ENCODE peak calls at places on chromosomes 13 and 19, in four cellular contexts. C is heart right ventricle, K is substantia nigra, A is HCT116. D is an unnamed sample.

GRCh38 chr19:55657004-55657747 is 2.3 kb downstream of the U2AF2 start:
- DNase-seq in C (no peak), K (no peak), A (no peak), D (no peak)

GRCh38 chr19:7973883-7974282 is 30.4 kb upstream of the TIMM44 start:
- DNase-seq in C (peak), K (peak), A (no peak), D (peak)

GRCh38 chr19:3458595-3459284 is 21.6 kb downstream of the SMIM24 start:
- DNase-seq in C (no peak), K (no peak), A (no peak), D (no peak)

GRCh38 chr19:18607222-18608101 is 863 bp upstream of the CRLF1 start:
- DNase-seq in C (no peak), K (no peak), A (no peak), D (peak)

GRCh38 chr19:35729763-35730162 is 12.0 kb downstream of the KMT2B start:
- DNase-seq in C (no peak), K (no peak), A (no peak), D (no peak)

GRCh38 chr19:13906525-13906904 is 514 bp downstream of the CC2D1A start:
- DNase-seq in C (no peak), K (no peak), A (no peak), D (no peak)

GRCh38 chr13:45162194-45162593 is 38.7 kb downstream of the KCTD4 start:
- DNase-seq in C (no peak), K (no peak), A (no peak), D (no peak)

GRCh38 chr19:55189424-55189823 is 9.3 kb upstream of the SYT5 start:
- DNase-seq in C (no peak), K (no peak), A (peak), D (peak)

GRCh38 chr19:12346896-12347295 is 13.5 kb upstream of the ZNF563 start:
- DNase-seq in C (no peak), K (no peak), A (no peak), D (no peak)

GRCh38 chr13:29532136-29532535 is 63.4 kb downstream of the SLC7A1 start:
- DNase-seq in C (no peak), K (no peak), A (no peak), D (no peak)

GRCh38 chr13:112968910-112969691 is at the start of gene MCF2L:
- DNase-seq in C (peak), K (peak), A (no peak), D (peak)

GRCh38 chr19:24072720-24073119 is 14.3 kb upstream of the ZNF254 start:
- DNase-seq in C (no peak), K (no peak), A (no peak), D (no peak)

GRCh38 chr13:36862722-36863121 is 43.7 kb downstream of the RFXAP start:
- DNase-seq in C (no peak), K (no peak), A (no peak), D (no peak)

GRCh38 chr19:32489971-32490370 is 84.4 kb downstream of the DPY19L3 start:
- DNase-seq in C (no peak), K (no peak), A (no peak), D (no peak)

GRCh38 chr13:70964124-70964523 is 855.9 kb upstream of the KLHL1 start:
- DNase-seq in C (no peak), K (no peak), A (no peak), D (no peak)

GRCh38 chr19:4866595-4867424 is 657 bp downstream of the PLIN3 start:
- DNase-seq in C (peak), K (peak), A (no peak), D (peak)

GRCh38 chr19:21256722-21257121 is 72.5 kb downstream of the ZNF708 start:
- DNase-seq in C (no peak), K (no peak), A (peak), D (no peak)

GRCh38 chr19:6088677-6089063 is 21.6 kb downstream of the RFX2 start:
- DNase-seq in C (no peak), K (no peak), A (no peak), D (no peak)

GRCh38 chr19:17847538-17848366 is at the start of gene JAK3:
- DNase-seq in C (peak), K (peak), A (no peak), D (peak)

GRCh38 chr13:41848435-41849255 is 112.3 kb downstream of the VWA8 start:
- DNase-seq in C (no peak), K (no peak), A (no peak), D (no peak)

GRCh38 chr13:80783926-80784325 is 443.0 kb upstream of the SPRY2 start:
- DNase-seq in C (no peak), K (no peak), A (no peak), D (no peak)

GRCh38 chr13:101977475-101977874 is 424.4 kb downstream of the FGF14 start:
- DNase-seq in C (no peak), K (peak), A (no peak), D (no peak)

GRCh38 chr19:465056-465816 is 4.4 kb upstream of the SHC2 start:
- DNase-seq in C (no peak), K (no peak), A (no peak), D (no peak)

GRCh38 chr13:49246850-49247721 is 639 bp upstream of the CDADC1 start:
- DNase-seq in C (no peak), K (no peak), A (no peak), D (no peak)
- H3K27ac ChIP-seq in C (peak), K (peak), A (peak), D (peak)

GRCh38 chr13:87274209-87274819 is 396.9 kb upstream of the SLITRK5 start:
- DNase-seq in C (no peak), K (no peak), A (peak), D (no peak)
- H3K27ac ChIP-seq in C (no peak), K (no peak), A (no peak), D (no peak)

DNA sequence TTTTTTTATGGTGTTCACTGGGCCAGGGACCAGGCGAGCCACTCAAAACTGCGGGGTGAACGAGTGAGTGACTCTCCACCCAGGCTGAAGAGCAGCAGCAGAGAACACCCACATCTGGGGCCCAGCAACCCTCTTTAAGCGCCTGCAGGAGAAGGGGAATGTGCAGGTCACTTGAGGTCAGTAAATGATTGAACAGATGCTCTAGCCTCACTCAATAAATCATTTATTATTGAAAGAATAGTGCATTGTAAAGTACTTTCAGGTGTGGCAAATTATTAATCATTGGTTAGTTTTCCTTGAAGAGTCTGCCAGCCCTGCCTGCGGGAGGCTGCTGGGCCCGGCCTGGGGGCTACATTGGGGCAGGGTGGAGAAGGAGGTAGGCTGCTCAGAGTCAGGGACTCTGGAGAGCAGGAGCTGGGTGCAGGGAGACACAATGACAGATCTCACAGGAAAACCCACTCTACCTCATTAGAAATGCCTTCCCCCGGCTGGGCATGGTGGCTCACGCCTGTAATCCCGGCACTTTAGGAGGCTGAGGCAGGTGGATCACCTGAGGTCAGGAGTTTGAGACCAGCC is 42.5 kb downstream of the ABCC4 start:
- DNase-seq in C (no peak), K (no peak), A (no peak), D (no peak)
- H3K27ac ChIP-seq in C (no peak), K (no peak), A (no peak), D (no peak)

DNA sequence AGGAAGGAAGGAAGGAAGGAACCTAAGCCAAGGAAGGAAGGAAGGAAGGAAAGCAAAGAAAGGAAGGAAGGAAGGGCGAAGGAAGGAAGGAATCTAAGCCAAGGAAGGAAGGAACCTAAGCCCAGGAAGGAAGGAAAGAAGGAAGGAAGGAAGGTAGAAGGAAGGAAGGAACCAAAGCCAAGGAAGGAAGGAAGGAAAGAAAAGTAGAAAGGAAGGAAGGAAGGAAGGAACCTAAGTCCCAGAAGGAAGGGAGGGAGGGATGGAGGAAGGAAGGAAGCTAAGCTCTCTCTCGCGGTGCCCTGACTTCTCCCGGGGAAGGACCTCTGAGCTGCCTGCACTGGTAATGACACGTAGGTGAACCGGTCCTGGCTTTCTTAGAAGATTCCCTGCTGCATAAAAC is 1.3 kb upstream of the RUBCNL start:
- DNase-seq in C (no peak), K (no peak), A (no peak), D (no peak)
- H3K27ac ChIP-seq in C (no peak), K (peak), A (no peak), D (no peak)

DNA sequence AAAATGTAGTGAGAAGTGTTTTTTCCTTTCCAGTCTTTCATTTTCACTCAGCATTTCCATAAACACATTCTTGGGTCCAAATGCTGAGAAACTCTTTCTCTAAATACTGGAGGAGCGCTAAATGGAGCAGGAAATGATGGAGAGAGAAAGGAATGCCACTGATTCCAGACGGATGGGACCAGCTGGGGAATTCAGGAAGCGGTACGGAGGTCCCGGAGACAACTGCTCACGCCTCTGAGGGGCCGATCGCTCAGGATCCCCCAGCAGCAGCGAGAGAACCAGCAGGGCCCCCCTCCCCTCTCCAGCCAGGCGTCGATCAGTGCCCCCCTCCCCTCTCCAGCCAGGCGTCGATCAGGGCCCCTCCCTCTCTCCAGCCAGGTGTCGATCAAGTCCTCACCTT is 13.2 kb downstream of the RASA3 start:
- DNase-seq in C (no peak), K (no peak), A (no peak), D (no peak)
- H3K27ac ChIP-seq in C (peak), K (peak), A (peak), D (peak)

GRCh38 chr13:51240178-51240577 is 18.0 kb downstream of the FAM124A start:
- DNase-seq in C (no peak), K (no peak), A (no peak), D (no peak)
- H3K27ac ChIP-seq in C (no peak), K (peak), A (no peak), D (peak)

DNA sequence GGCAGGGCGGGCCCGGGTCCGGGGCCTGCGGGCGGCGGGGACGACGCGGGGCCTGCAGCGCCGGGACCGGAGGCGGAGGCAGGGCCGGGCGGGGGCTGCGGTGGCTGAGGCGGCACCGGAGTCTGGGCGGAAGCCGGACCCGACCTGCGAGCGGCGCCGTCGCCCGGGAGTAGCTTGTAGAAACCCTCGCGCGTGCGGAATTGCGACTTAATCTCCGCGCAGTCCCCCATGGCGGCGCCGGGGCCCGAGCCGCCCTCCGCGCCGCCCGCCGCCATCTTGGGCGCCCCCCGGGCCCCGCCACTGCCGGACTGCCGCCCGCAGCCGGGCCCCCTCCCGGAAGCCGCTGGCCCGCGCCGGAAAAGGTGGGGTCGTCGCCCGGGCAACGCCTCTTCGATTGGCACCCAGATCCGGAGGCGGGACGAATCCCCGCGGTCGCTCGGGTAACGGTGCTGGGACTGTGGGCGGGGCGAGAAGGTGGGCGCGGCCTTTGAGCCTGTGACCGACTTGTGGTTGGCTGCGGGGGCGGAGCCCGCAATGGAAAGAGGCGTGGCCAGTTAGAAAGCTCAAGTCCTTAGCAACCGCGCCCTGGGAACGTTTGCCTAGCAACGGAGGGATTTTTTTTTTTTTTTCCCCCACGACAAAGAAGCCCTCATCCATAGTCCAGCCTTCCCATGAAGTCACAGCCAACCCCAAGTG is at the start of gene DMWD:
- DNase-seq in C (peak), K (peak), A (peak), D (peak)
- H3K27ac ChIP-seq in C (peak), K (peak), A (peak), D (peak)

DNA sequence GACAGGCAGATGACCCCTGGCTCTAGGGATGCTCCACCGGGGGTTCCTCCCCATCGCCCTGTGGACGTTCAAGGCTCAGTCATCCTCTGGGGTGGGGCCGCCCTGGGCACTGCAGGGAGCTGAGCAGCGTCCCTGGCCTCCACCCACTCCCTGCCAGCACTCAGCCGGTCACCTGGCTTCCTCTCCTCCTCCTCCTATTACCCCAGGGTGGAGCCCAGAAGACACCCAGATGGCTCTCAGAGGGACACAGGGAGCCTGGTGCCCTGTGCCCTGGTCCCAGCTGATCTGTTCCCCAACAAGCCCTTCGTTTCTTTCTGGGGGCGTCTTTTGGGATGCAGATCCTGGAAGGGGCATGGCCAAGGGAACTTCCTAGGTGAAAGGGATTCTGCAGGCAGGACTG is 3.7 kb upstream of the MKNK2 start:
- DNase-seq in C (no peak), K (no peak), A (no peak), D (no peak)
- H3K27ac ChIP-seq in C (peak), K (no peak), A (peak), D (no peak)